ENCODE peak calls at places on chromosomes 1 and 21, in nine cellular contexts. E is upper lobe of right lung, J is colonic mucosa, C is heart left ventricle, P is left ventricle myocardium inferior, T is right lobe of liver, Q is mammary epithelial cell, B is endothelial cell of umbilical vein, U is WERI-Rb-1. V is an unnamed sample.

GRCh38 chr1:244074559-244075171 is 23.6 kb downstream of the ZBTB18 start:
- DNase-seq in E (no peak), J (peak; percentile 41), C (no peak), P (no peak), T (no peak), Q (no peak), B (no peak), U (no peak), V (no peak)

GRCh38 chr1:79899914-79900313 is 893.4 kb upstream of the ADGRL4 start:
- DNase-seq in E (no peak), J (no peak), C (no peak), P (no peak), T (no peak), Q (peak; percentile 80), B (peak; percentile 69), U (no peak), V (peak; percentile 69)

GRCh38 chr1:11530731-11531311 is 51.9 kb downstream of the DISP3 start:
- DNase-seq in E (peak; percentile 53), J (no peak), C (no peak), P (no peak), T (no peak), Q (no peak), B (no peak), U (no peak), V (no peak)

GRCh38 chr1:27152829-27153548 is 1.9 kb downstream of the SLC9A1 start:
- DNase-seq in E (no peak), J (no peak), C (no peak), P (no peak), T (no peak), Q (peak; percentile 63), B (peak; percentile 61), U (no peak), V (peak; percentile 82)

GRCh38 chr1:169484107-169484506 is 1.6 kb downstream of the SLC19A2 start:
- DNase-seq in E (no peak), J (no peak), C (no peak), P (no peak), T (no peak), Q (peak; percentile 6), B (no peak), U (no peak), V (peak; percentile 92)

GRCh38 chr1:110829955-110830553 is 42.9 kb upstream of the CD53 start:
- DNase-seq in E (no peak), J (peak; percentile 20), C (no peak), P (no peak), T (no peak), Q (peak; percentile 29), B (peak; percentile 27), U (peak; percentile 30), V (peak; percentile 58)

GRCh38 chr1:219099307-219099706 is 74.4 kb upstream of the LYPLAL1 start:
- DNase-seq in E (no peak), J (no peak), C (no peak), P (no peak), T (no peak), Q (no peak), B (no peak), U (no peak), V (no peak)

GRCh38 chr1:64505232-64505943 is 35.5 kb downstream of the CACHD1 start:
- DNase-seq in E (peak; percentile 78), J (peak; percentile 63), C (peak; percentile 46), P (peak; percentile 42), T (peak; percentile 30), Q (no peak), B (no peak), U (peak; percentile 86), V (no peak)

GRCh38 chr1:238465449-238465848 is 574.7 kb upstream of the ZP4 start:
- DNase-seq in E (no peak), J (no peak), C (no peak), P (no peak), T (no peak), Q (no peak), B (no peak), U (no peak), V (no peak)

GRCh38 chr1:181482001-181482430 is 1.3 kb upstream of the CACNA1E start:
- DNase-seq in E (no peak), J (no peak), C (no peak), P (no peak), T (no peak), Q (no peak), B (no peak), U (no peak), V (no peak)

GRCh38 chr1:47755368-47755990 is 241.7 kb downstream of the TRABD2B start:
- DNase-seq in E (no peak), J (peak; percentile 81), C (no peak), P (no peak), T (peak; percentile 35), Q (no peak), B (no peak), U (peak; percentile 59), V (peak; percentile 8)

GRCh38 chr1:23589506-23589872 is 30.2 kb upstream of the ID3 start:
- DNase-seq in E (no peak), J (no peak), C (no peak), P (no peak), T (no peak), Q (no peak), B (no peak), U (no peak), V (no peak)

GRCh38 chr1:201542166-201543045 is 3.5 kb downstream of the NAV1 start:
- DNase-seq in E (no peak), J (no peak), C (peak; percentile 64), P (peak; percentile 34), T (no peak), Q (no peak), B (peak; percentile 79), U (no peak), V (no peak)

GRCh38 chr21:46634427-46634826 is 1.0 kb upstream of the PRMT2 start:
- DNase-seq in E (peak; percentile 53), J (peak; percentile 27), C (no peak), P (no peak), T (no peak), Q (no peak), B (no peak), U (no peak), V (no peak)

GRCh38 chr1:156623946-156624813 is 5.0 kb downstream of the HAPLN2 start:
- DNase-seq in E (peak; percentile 73), J (peak; percentile 35), C (peak; percentile 71), P (peak; percentile 60), T (peak; percentile 57), Q (peak; percentile 45), B (peak; percentile 34), U (peak; percentile 95), V (no peak)

GRCh38 chr1:223712184-223712855 is at the start of gene CAPN2:
- DNase-seq in E (peak; percentile 93), J (peak; percentile 80), C (peak; percentile 89), P (peak; percentile 85), T (peak; percentile 90), Q (peak; percentile 88), B (peak; percentile 83), U (peak; percentile 47), V (peak; percentile 71)

GRCh38 chr1:230047114-230047865 is 19.7 kb upstream of the GALNT2 start:
- DNase-seq in E (no peak), J (no peak), C (no peak), P (no peak), T (no peak), Q (peak; percentile 74), B (no peak), U (no peak), V (peak; percentile 60)

GRCh38 chr1:51421961-51422360 is 91.6 kb upstream of the TTC39A start:
- DNase-seq in E (no peak), J (no peak), C (no peak), P (no peak), T (no peak), Q (peak; percentile 25), B (peak; percentile 59), U (no peak), V (peak; percentile 53)

GRCh38 chr1:26373789-26374188 is 1.2 kb upstream of the ZNF683 start:
- DNase-seq in E (no peak), J (no peak), C (no peak), P (no peak), T (no peak), Q (no peak), B (no peak), U (no peak), V (no peak)

GRCh38 chr21:21664871-21665270 is 666.7 kb downstream of the NCAM2 start:
- DNase-seq in E (no peak), J (no peak), C (no peak), P (no peak), T (no peak), Q (no peak), B (no peak), U (no peak), V (no peak)

GRCh38 chr1:164561461-164561860 is 2.5 kb downstream of the PBX1 start:
- DNase-seq in E (no peak), J (no peak), C (no peak), P (no peak), T (no peak), Q (peak; percentile 32), B (peak; percentile 28), U (no peak), V (peak; percentile 23)

GRCh38 chr1:159250817-159251216 is 46.1 kb downstream of the ACKR1 start:
- DNase-seq in E (no peak), J (no peak), C (no peak), P (no peak), T (no peak), Q (no peak), B (peak; percentile 28), U (no peak), V (no peak)
- TF ChIP-seq CTCF in E (no peak), J (no peak), C (no peak), P (no peak), T (peak; percentile 9), Q (peak; percentile 15), B (peak; percentile 38), U (no peak), V (no peak)

DNA sequence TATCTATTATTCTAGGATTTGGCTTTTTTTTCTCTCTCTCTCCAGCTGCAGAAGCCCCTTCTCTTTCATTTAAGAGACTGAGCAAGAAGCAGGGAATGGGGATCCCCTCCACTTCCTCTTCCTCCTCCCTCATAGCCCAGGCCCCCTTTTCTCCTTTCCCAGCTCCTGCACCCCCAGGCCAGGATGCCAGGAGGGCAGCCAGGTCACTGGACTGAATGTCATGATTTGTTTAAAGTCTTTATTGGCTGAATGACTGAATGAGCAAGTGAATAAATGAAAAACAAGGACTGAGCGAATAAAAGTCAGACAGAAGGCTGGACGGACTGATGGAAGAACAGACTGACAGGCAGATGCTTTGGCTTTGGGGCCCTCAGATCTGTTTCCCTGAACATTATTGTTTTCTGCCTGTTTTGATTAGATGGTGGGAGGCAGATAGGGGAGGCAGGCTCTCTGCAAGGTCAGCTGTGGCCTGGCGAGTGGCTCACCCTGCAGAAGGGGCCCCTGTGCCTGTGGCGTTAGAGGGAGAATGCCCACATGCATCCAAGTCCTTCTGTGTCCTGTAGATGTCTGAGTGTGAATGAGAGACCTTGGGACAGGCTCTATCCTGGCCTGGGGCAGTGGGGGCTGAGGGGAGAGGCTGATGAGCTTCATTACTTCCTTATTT is 20.3 kb upstream of the ADGRB2 start:
- DNase-seq in E (peak; percentile 34), J (no peak), C (no peak), P (no peak), T (peak; percentile 2), Q (no peak), B (no peak), U (peak; percentile 1), V (no peak)
- H3K4me3 ChIP-seq in E (no peak overlapping the region), J (no peak overlapping the region), C (no peak overlapping the region), P (no peak overlapping the region), T (no peak overlapping the region), Q (no peak overlapping the region), B (no peak overlapping the region), U (no peak overlapping the region), V (no peak overlapping the region)

GRCh38 chr1:45512641-45513054 is 9.0 kb downstream of the PRDX1 start:
- DNase-seq in E (no peak), J (peak; percentile 75), C (peak; percentile 56), P (peak; percentile 33), T (peak; percentile 51), Q (peak; percentile 48), B (peak; percentile 74), U (peak; percentile 93), V (peak; percentile 68)
- H3K36me3 ChIP-seq in E (peaks cover 92% of the 10 kb centered on the region), J (peaks cover 25% of the 10 kb centered on the region), C (peaks cover 95% of the 10 kb centered on the region), P (peaks cover 93% of the 10 kb centered on the region), T (no peaks in the 10 kb centered on the region), Q (peaks cover 42% of the 10 kb centered on the region), B (peaks cover 55% of the 10 kb centered on the region), U (peaks cover 93% of the 10 kb centered on the region), V (peaks cover 36% of the 10 kb centered on the region)

GRCh38 chr1:66282343-66282852 is 251.6 kb upstream of the SGIP1 start:
- DNase-seq in E (no peak), J (no peak), C (no peak), P (no peak), T (no peak), Q (peak; percentile 98), B (peak; percentile 53), U (no peak), V (peak; percentile 91)
- TF ChIP-seq CTCF in E (no peak), J (no peak), C (no peak), P (no peak), T (no peak), Q (peak; percentile 40), B (peak; percentile 3), U (no peak), V (peak; percentile 19)